ENCODE peak calls at places on chromosomes 6 and 20, in eight cellular contexts. One of them, this sample, is unnamed.

GRCh38 chr20:31833931-31834521 is 11.4 kb downstream of the FOXS1 start:
- DNase-seq in left ventricle myocardium inferior: no peak
- DNase-seq in ovary: no peak
- DNase-seq in suprapubic skin: no peak
- DNase-seq in AG04449: no peak
- DNase-seq in AG09309: no peak
- DNase-seq in choroid plexus epithelial cell: no peak
- DNase-seq in ascending aorta: no peak
- DNase-seq in this sample: no peak

GRCh38 chr6:6851059-6851658 is 256.6 kb upstream of the RREB1 start:
- DNase-seq in AG09309: peak
- DNase-seq in ascending aorta: no peak
- DNase-seq in suprapubic skin: no peak
- DNase-seq in AG04449: peak
- DNase-seq in choroid plexus epithelial cell: peak
- DNase-seq in left ventricle myocardium inferior: peak
- DNase-seq in ovary: peak
- DNase-seq in this sample: peak

GRCh38 chr20:44646641-44647274 is 4.7 kb downstream of the ADA start:
- DNase-seq in ovary: no peak
- DNase-seq in left ventricle myocardium inferior: no peak
- DNase-seq in choroid plexus epithelial cell: peak
- DNase-seq in suprapubic skin: no peak
- DNase-seq in AG04449: no peak
- DNase-seq in AG09309: no peak
- DNase-seq in ascending aorta: no peak
- DNase-seq in this sample: no peak

GRCh38 chr20:49799698-49800097 is 12.9 kb upstream of the SLC9A8 start:
- DNase-seq in AG09309: no peak
- DNase-seq in ascending aorta: no peak
- DNase-seq in suprapubic skin: no peak
- DNase-seq in choroid plexus epithelial cell: no peak
- DNase-seq in left ventricle myocardium inferior: no peak
- DNase-seq in ovary: no peak
- DNase-seq in AG04449: no peak
- DNase-seq in this sample: no peak

GRCh38 chr20:45041464-45042337 is 59.2 kb downstream of the KCNS1 start:
- DNase-seq in AG09309: no peak
- DNase-seq in ascending aorta: no peak
- DNase-seq in ovary: no peak
- DNase-seq in suprapubic skin: no peak
- DNase-seq in left ventricle myocardium inferior: no peak
- DNase-seq in choroid plexus epithelial cell: peak
- DNase-seq in AG04449: no peak
- DNase-seq in this sample: peak

GRCh38 chr6:124963416-124964083 is 1.3 kb downstream of the RNF217 start:
- DNase-seq in choroid plexus epithelial cell: peak
- DNase-seq in AG09309: no peak
- DNase-seq in ascending aorta: no peak
- DNase-seq in ovary: no peak
- DNase-seq in left ventricle myocardium inferior: no peak
- DNase-seq in AG04449: no peak
- DNase-seq in suprapubic skin: no peak
- DNase-seq in this sample: no peak

GRCh38 chr6:6003334-6004146 is 3.2 kb downstream of the NRN1 start:
- DNase-seq in AG09309: no peak
- DNase-seq in choroid plexus epithelial cell: no peak
- DNase-seq in AG04449: no peak
- DNase-seq in left ventricle myocardium inferior: no peak
- DNase-seq in ovary: no peak
- DNase-seq in suprapubic skin: no peak
- DNase-seq in ascending aorta: no peak
- DNase-seq in this sample: no peak

GRCh38 chr6:169167581-169168301 is 85.9 kb downstream of the THBS2 start:
- DNase-seq in suprapubic skin: no peak
- DNase-seq in choroid plexus epithelial cell: peak
- DNase-seq in ovary: peak
- DNase-seq in ascending aorta: peak
- DNase-seq in AG04449: peak
- DNase-seq in left ventricle myocardium inferior: peak
- DNase-seq in AG09309: peak
- DNase-seq in this sample: no peak

DNA sequence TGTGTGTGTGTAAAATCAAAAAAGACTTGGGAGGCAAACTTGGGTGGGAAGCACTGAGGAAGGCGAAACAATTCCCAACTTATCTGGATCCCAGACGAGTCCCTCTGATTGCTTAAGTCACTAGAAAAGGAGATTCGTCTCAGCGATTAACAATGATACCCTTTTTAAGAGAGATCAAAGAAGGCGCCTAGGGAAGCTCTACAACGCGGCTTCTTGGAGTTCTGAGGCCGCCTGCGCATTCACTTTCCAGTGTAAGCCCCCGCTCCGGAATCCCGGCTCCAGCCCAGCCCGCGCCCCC is 8.7 kb upstream of the TBX18 start:
- DNase-seq in left ventricle myocardium inferior: no peak
- DNase-seq in choroid plexus epithelial cell: peak
- DNase-seq in AG09309: no peak
- DNase-seq in suprapubic skin: peak
- DNase-seq in ascending aorta: no peak
- DNase-seq in AG04449: no peak
- DNase-seq in ovary: no peak
- DNase-seq in this sample: no peak
- H3K4me3 ChIP-seq in left ventricle myocardium inferior: peak
- H3K4me3 ChIP-seq in choroid plexus epithelial cell: peak
- H3K4me3 ChIP-seq in AG09309: peak
- H3K4me3 ChIP-seq in suprapubic skin: peak
- H3K4me3 ChIP-seq in ascending aorta: peak
- H3K4me3 ChIP-seq in AG04449: peak
- H3K4me3 ChIP-seq in ovary: no peak
- H3K4me3 ChIP-seq in this sample: no peak

GRCh38 chr20:36546111-36546736 is 4.9 kb downstream of the MYL9 start:
- DNase-seq in left ventricle myocardium inferior: no peak
- DNase-seq in ovary: no peak
- DNase-seq in AG04449: no peak
- DNase-seq in suprapubic skin: no peak
- DNase-seq in ascending aorta: no peak
- DNase-seq in choroid plexus epithelial cell: no peak
- DNase-seq in AG09309: no peak
- DNase-seq in this sample: no peak

GRCh38 chr20:36547186-36548005 is 6.1 kb downstream of the MYL9 start:
- DNase-seq in ascending aorta: no peak
- DNase-seq in choroid plexus epithelial cell: no peak
- DNase-seq in AG09309: no peak
- DNase-seq in ovary: no peak
- DNase-seq in AG04449: no peak
- DNase-seq in suprapubic skin: no peak
- DNase-seq in left ventricle myocardium inferior: no peak
- DNase-seq in this sample: no peak

GRCh38 chr20:36549628-36549941 is 8.3 kb downstream of the MYL9 start:
- DNase-seq in ovary: no peak
- DNase-seq in AG09309: no peak
- DNase-seq in ascending aorta: no peak
- DNase-seq in left ventricle myocardium inferior: no peak
- DNase-seq in choroid plexus epithelial cell: no peak
- DNase-seq in suprapubic skin: no peak
- DNase-seq in AG04449: no peak
- DNase-seq in this sample: no peak

GRCh38 chr20:36548704-36549627 is 7.6 kb downstream of the MYL9 start:
- DNase-seq in ovary: no peak
- DNase-seq in choroid plexus epithelial cell: no peak
- DNase-seq in ascending aorta: no peak
- DNase-seq in left ventricle myocardium inferior: no peak
- DNase-seq in suprapubic skin: no peak
- DNase-seq in AG04449: no peak
- DNase-seq in AG09309: no peak
- DNase-seq in this sample: no peak

GRCh38 chr20:36548006-36548315 is 6.6 kb downstream of the MYL9 start:
- DNase-seq in choroid plexus epithelial cell: peak
- DNase-seq in AG04449: no peak
- DNase-seq in suprapubic skin: no peak
- DNase-seq in AG09309: no peak
- DNase-seq in left ventricle myocardium inferior: no peak
- DNase-seq in ovary: no peak
- DNase-seq in ascending aorta: no peak
- DNase-seq in this sample: no peak
- TF ChIP-seq CTCF in choroid plexus epithelial cell: peak
- TF ChIP-seq CTCF in AG04449: peak
- TF ChIP-seq CTCF in suprapubic skin: no peak
- TF ChIP-seq CTCF in AG09309: peak
- TF ChIP-seq CTCF in left ventricle myocardium inferior: no peak
- TF ChIP-seq CTCF in ovary: no peak
- TF ChIP-seq CTCF in ascending aorta: no peak
- TF ChIP-seq CTCF in this sample: peak

GRCh38 chr6:90583179-90583578 is 3.7 kb downstream of the MAP3K7 start:
- DNase-seq in AG04449: no peak
- DNase-seq in left ventricle myocardium inferior: no peak
- DNase-seq in choroid plexus epithelial cell: peak
- DNase-seq in ascending aorta: no peak
- DNase-seq in AG09309: no peak
- DNase-seq in suprapubic skin: no peak
- DNase-seq in ovary: no peak
- DNase-seq in this sample: no peak

GRCh38 chr6:90578894-90579549 is 7.8 kb downstream of the MAP3K7 start:
- DNase-seq in left ventricle myocardium inferior: no peak
- DNase-seq in choroid plexus epithelial cell: no peak
- DNase-seq in AG04449: no peak
- DNase-seq in AG09309: no peak
- DNase-seq in ascending aorta: no peak
- DNase-seq in ovary: no peak
- DNase-seq in suprapubic skin: no peak
- DNase-seq in this sample: peak

GRCh38 chr6:90586675-90587638 is at the start of gene MAP3K7:
- DNase-seq in choroid plexus epithelial cell: peak
- DNase-seq in ovary: peak
- DNase-seq in ascending aorta: peak
- DNase-seq in AG09309: peak
- DNase-seq in AG04449: peak
- DNase-seq in left ventricle myocardium inferior: peak
- DNase-seq in suprapubic skin: peak
- DNase-seq in this sample: peak

GRCh38 chr6:90583783-90584481 is 2.9 kb downstream of the MAP3K7 start:
- DNase-seq in suprapubic skin: no peak
- DNase-seq in ovary: no peak
- DNase-seq in AG09309: no peak
- DNase-seq in AG04449: no peak
- DNase-seq in ascending aorta: no peak
- DNase-seq in left ventricle myocardium inferior: no peak
- DNase-seq in choroid plexus epithelial cell: no peak
- DNase-seq in this sample: no peak

DNA sequence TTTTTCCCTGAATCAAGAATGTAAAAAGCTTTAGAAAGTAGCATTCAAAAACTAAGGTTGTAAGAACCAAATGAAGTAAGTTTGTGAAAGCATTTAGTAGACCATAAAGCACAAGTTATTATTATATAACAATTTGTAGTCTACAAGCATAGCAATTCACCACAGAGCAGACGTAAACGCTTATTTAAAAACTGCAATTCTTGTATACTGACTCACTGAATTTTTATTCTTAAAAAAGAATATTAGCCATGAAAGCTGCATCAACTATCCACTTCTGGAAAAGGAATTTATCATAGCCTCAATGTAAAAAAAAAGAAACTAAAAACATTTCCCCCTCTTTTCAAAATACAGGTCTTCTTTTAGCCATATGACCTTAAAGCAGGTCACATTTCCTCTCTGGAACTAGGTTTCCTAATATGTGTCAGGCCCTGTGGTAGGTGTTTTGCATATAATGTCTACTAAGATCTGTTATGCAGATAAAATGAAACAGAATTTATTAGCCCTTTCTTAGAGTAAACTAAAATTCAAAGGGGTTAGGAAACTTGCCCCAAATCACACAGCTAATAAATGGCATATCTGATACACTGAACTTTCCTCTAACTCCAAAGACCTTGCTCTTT is 2.1 kb downstream of the MAP3K7 start:
- DNase-seq in AG09309: no peak
- DNase-seq in suprapubic skin: no peak
- DNase-seq in choroid plexus epithelial cell: peak
- DNase-seq in ascending aorta: no peak
- DNase-seq in ovary: no peak
- DNase-seq in left ventricle myocardium inferior: no peak
- DNase-seq in AG04449: no peak
- DNase-seq in this sample: no peak
- H3K4me3 ChIP-seq in AG09309: peak
- H3K4me3 ChIP-seq in suprapubic skin: peak
- H3K4me3 ChIP-seq in choroid plexus epithelial cell: peak
- H3K4me3 ChIP-seq in ascending aorta: peak
- H3K4me3 ChIP-seq in ovary: no peak
- H3K4me3 ChIP-seq in left ventricle myocardium inferior: peak
- H3K4me3 ChIP-seq in AG04449: peak
- H3K4me3 ChIP-seq in this sample: peak

DNA sequence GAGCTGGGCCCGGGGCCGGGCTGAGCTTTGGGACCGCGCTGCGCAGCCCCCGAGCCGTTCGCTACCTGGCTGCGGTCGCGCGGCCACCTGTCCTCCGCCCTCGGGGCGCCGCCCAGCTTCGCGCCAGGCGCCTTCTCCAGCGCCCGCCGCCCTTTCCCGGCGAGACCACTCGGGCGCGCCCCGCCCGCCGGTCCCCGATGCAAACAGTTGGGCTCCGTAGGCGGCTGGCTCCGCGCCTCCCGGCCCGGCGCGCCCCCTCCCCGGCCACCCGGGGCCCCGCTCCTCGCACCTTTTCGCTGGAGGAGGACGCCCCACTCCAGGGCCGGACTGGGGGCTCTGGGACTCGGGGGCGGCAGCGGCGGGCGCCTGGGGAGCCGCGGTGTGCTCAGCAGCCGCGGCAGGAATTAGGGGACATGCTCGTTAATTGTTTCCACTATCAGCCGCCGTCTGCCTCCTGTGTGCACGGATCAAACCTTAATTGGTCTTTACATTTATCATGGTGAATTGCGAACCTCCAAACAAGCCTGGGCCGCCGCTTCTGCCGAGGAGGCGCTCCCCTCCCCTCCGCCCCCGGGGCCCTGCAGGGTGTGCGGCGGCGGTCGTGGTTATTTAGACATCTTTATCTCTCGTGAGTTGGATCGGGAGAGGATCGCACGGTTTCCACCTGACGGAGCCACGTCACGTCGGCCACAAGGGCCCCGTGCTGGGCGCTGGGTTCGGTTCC is 916 bp upstream of the CNR1 start:
- DNase-seq in AG09309: no peak
- DNase-seq in left ventricle myocardium inferior: no peak
- DNase-seq in ascending aorta: no peak
- DNase-seq in suprapubic skin: no peak
- DNase-seq in ovary: no peak
- DNase-seq in choroid plexus epithelial cell: peak
- DNase-seq in AG04449: no peak
- DNase-seq in this sample: no peak
- TF ChIP-seq CTCF in AG09309: no peak
- TF ChIP-seq CTCF in left ventricle myocardium inferior: no peak
- TF ChIP-seq CTCF in ascending aorta: no peak
- TF ChIP-seq CTCF in suprapubic skin: no peak
- TF ChIP-seq CTCF in ovary: no peak
- TF ChIP-seq CTCF in choroid plexus epithelial cell: no peak
- TF ChIP-seq CTCF in AG04449: no peak
- TF ChIP-seq CTCF in this sample: no peak

This sample was measured in retinal pigment epithelial cell.